ENCODE peak calls at places on chromosomes 2 and 18, in eight cellular contexts. Y is endodermal cell, V is lower lobe of right lung, B is spleen, M is Calu3, G is mammary epithelial cell, T is prostate gland, F is mesothelial cell of epicardium. Q is an unnamed sample.

GRCh38 chr2:215621389-215621788 is 185.5 kb upstream of the FN1 start:
- DNase-seq in Y (no peak), V (no peak), B (no peak), M (no peak), G (no peak), T (no peak), F (no peak), Q (no peak)

GRCh38 chr18:50819727-50820378 is at the start of gene MRO:
- DNase-seq in Y (peak), V (peak), B (peak), M (peak), G (peak), T (peak), F (peak), Q (peak)

GRCh38 chr18:78740876-78741275 is 238.7 kb upstream of the SALL3 start:
- DNase-seq in Y (peak), V (no peak), B (peak), M (no peak), G (no peak), T (no peak), F (peak), Q (no peak)

GRCh38 chr2:101697124-101697793 is at the start of gene MAP4K4:
- DNase-seq in Y (peak), V (peak), B (peak), M (peak), G (peak), T (peak), F (peak), Q (peak)

GRCh38 chr2:24861500-24861899 is 58.5 kb downstream of the ADCY3 start:
- DNase-seq in Y (no peak), V (no peak), B (peak), M (no peak), G (no peak), T (no peak), F (no peak), Q (no peak)

GRCh38 chr2:239854596-239854995 is 170.5 kb downstream of the NDUFA10 start:
- DNase-seq in Y (peak), V (no peak), B (no peak), M (no peak), G (no peak), T (no peak), F (no peak), Q (no peak)

GRCh38 chr2:76895469-76895868 is 626.7 kb downstream of the LRRTM4 start:
- DNase-seq in Y (no peak), V (no peak), B (no peak), M (no peak), G (no peak), T (no peak), F (no peak), Q (no peak)

GRCh38 chr2:228841877-228842276 is 429.2 kb downstream of the PID1 start:
- DNase-seq in Y (no peak), V (no peak), B (no peak), M (no peak), G (no peak), T (no peak), F (no peak), Q (no peak)

GRCh38 chr2:101630224-101630949 is 67.1 kb upstream of the MAP4K4 start:
- DNase-seq in Y (peak), V (peak), B (no peak), M (peak), G (peak), T (peak), F (no peak), Q (no peak)

GRCh38 chr2:202112041-202112440 is 39.0 kb downstream of the KIAA2012 start:
- DNase-seq in Y (no peak), V (no peak), B (no peak), M (no peak), G (no peak), T (no peak), F (no peak), Q (no peak)

GRCh38 chr2:241516520-241516965 is 8.2 kb upstream of the STK25 start:
- DNase-seq in Y (no peak), V (no peak), B (no peak), M (no peak), G (no peak), T (no peak), F (no peak), Q (no peak)

GRCh38 chr2:127674241-127675209 is 805 bp downstream of the LIMS2 start:
- DNase-seq in Y (peak), V (no peak), B (peak), M (peak), G (no peak), T (no peak), F (peak), Q (peak)

GRCh38 chr2:85259865-85260264 is 67.9 kb downstream of the TGOLN2 start:
- DNase-seq in Y (no peak), V (no peak), B (peak), M (no peak), G (no peak), T (no peak), F (no peak), Q (no peak)

GRCh38 chr2:40127890-40128548 is 323.9 kb downstream of the SLC8A1 start:
- DNase-seq in Y (no peak), V (no peak), B (no peak), M (no peak), G (no peak), T (no peak), F (no peak), Q (no peak)

GRCh38 chr2:120177011-120177621 is 46.1 kb downstream of the TMEM185B start:
- DNase-seq in Y (no peak), V (peak), B (peak), M (no peak), G (peak), T (peak), F (no peak), Q (peak)

GRCh38 chr2:99154643-99155536 is at the start of the genes LIPT1 and TSGA10:
- DNase-seq in Y (peak), V (peak), B (peak), M (peak), G (peak), T (peak), F (peak), Q (peak)
- TF ChIP-seq CTCF in Y (peak), V (peak), B (no peak), M (no peak), G (peak), T (peak), F (no peak), Q (no peak)

DNA sequence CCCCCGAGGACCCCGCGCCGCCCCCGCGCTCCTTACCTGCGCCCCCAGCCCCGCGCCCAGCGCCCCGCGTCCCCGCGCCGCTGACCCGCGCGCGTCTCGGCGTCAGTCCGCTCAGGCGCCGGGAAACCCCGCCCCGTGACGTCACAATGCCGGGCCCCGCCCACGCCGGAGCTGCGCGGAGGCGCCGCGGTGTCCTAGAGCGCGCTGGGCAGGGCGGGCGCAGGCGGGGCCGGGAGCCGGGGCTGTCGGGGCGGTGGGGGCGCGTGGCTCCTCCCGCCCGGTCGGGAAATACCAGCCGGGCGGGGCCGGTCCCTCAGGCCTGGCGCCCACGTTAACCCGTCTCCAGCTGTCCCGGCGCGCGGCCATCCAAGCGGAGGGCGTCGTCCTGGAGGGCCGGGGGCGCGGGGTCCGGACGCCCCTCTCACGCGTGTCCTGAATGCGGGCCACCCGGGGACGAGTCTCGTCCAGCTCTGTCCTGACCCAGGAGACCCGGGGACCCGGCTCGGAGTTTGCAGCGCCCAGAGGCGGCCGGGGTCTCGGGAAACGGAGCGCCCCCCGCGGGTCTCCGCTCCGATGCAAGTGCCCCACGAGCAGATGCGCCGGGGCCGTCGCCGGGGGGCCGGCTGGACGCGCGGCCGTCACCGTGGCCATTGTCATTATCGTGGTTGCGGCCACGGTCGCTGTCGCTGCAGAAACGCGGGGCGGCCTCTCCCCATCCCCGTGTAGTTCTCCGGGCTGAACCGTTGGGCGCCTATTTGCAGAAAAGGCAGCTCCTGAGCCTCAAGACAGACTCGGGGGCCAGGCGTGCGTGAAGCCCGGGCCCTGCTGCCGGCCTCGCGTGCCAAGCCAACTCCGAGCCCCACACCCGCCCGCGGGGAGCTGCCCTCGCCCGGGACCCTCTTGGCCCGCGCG is at the start of gene SLC66A2:
- DNase-seq in Y (peak), V (peak), B (peak), M (peak), G (peak), T (peak), F (peak), Q (peak)
- TF ChIP-seq CTCF in Y (peak), V (no peak), B (no peak), M (no peak), G (no peak), T (no peak), F (no peak), Q (no peak)

GRCh38 chr18:5237723-5238370 is 40.8 kb upstream of the AKAIN1 start:
- DNase-seq in Y (peak), V (peak), B (peak), M (peak), G (peak), T (peak), F (peak), Q (peak)
- TF ChIP-seq CTCF in Y (peak), V (peak), B (no peak), M (no peak), G (peak), T (peak), F (no peak), Q (no peak)

DNA sequence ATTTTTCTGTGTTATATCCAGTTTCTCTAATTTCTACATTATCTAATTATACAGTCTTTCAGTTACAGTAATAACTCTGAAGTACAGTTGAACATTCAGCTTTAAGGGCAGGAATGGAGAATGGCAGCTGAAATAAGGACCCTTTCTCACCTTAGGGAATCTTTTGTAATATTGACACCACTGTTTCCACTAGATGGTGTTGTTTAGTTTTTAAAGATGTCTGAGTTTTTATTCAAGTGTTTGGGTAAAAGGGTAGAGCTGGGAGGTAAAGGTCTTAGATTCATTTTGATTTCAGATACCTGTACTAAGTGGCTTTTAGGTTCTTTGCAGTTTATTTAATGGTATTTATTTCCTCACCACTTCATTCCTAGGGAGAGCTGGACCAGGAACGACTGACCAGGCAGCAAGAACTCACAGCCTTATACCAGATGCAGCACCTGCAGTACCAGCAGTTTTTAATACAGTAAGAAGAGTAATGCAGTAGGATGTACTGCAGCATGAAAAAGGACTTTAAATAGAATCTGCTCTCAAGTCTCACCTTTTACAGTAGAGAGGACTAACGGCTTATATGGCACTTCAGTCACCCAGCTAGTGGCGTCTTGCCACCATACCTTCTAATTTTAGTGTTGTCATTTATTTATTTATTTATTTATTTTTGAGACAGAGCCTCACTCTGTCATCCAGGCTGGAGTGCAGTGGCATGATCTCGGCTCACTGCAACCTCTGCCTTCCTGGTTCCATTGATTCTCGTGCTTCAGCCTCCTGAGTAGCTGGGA is 33.2 kb upstream of the KCNJ13 start:
- DNase-seq in Y (no peak), V (no peak), B (no peak), M (no peak), G (no peak), T (no peak), F (no peak), Q (no peak)
- TF ChIP-seq CTCF in Y (no peak), V (no peak), B (no peak), M (no peak), G (no peak), T (no peak), F (no peak), Q (no peak)

GRCh38 chr2:96407041-96407918 is 71.7 kb downstream of the NCAPH start:
- DNase-seq in Y (peak), V (peak), B (peak), M (peak), G (peak), T (peak), F (peak), Q (peak)

GRCh38 chr2:96409543-96410184 is 74.1 kb downstream of the NCAPH start:
- DNase-seq in Y (no peak), V (no peak), B (peak), M (peak), G (no peak), T (peak), F (no peak), Q (no peak)

GRCh38 chr2:96407919-96408550 is 72.5 kb downstream of the NCAPH start:
- DNase-seq in Y (no peak), V (no peak), B (no peak), M (no peak), G (no peak), T (no peak), F (no peak), Q (no peak)

GRCh38 chr2:96412307-96413066 is 76.9 kb downstream of the NCAPH start:
- DNase-seq in Y (no peak), V (no peak), B (no peak), M (no peak), G (no peak), T (no peak), F (no peak), Q (no peak)

DNA sequence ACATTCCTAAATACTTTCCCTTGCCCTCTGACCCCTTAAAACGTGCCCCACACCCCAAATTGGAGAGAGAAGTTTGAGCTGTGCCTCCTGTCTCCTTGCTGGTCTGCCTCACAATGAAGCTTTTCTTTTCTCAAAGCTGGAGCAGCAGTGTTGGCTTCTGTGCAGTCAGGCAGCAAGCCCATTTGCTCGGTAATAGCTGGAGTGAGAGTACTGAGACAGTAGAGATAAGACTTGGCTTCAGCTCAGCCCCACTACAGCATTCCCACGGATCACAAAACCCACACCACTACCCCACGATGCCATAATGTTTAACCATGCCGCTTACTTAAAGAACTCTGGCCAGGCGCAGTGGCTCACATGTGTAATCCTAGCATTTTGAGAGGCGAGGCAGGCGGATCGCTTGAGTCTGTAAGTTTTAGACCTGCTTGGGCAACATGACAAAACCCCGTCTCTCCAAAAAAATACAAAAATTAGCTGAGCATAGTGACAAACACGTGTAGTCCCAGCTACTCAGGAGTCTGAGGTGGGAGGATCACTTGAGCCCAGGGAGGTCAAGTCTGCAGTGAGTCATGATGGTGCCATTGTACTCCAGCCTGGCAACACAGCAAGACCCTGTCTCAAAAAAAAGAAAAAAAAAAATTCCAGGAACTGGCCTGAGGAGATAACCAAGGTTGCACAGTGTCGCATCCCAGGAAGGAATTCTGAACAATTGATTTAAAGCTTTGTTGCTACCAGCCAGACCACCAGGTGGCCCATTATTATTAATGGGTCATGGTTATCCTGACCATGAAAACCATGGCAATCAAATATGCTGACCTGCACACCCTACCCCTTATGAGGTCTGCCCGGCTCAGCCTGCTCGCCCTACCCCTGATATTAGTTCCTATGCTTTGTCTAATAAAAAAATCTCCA is 73.3 kb downstream of the NCAPH start:
- DNase-seq in Y (no peak), V (no peak), B (no peak), M (peak), G (no peak), T (peak), F (no peak), Q (no peak)
- TF ChIP-seq CTCF in Y (peak), V (no peak), B (no peak), M (no peak), G (peak), T (no peak), F (no peak), Q (no peak)

DNA sequence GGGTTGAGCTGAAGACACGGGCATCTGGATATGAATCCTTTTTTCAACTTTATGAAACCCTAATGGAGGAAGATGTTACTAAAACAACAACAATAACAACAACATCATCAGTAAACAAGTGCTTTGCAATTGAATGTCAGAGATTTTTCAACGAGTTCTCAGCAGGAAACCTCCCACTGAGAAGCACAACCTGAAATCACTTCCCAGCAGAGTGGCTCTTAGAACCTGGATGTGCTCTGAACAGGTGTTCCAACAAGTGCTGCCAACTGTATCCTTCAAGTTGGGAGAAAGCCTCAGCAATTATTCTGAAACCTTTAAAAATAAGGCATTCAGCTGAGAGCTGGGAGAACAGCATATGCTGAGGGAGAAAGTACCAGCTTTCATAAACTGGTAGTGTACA is 1622.7 kb upstream of the CELF4 start:
- DNase-seq in Y (peak), V (no peak), B (no peak), M (no peak), G (no peak), T (no peak), F (no peak), Q (no peak)
- TF ChIP-seq CTCF in Y (no peak), V (no peak), B (no peak), M (no peak), G (no peak), T (no peak), F (no peak), Q (no peak)

GRCh38 chr18:7735194-7735593 is 168.1 kb downstream of the PTPRM start:
- DNase-seq in Y (peak), V (no peak), B (no peak), M (no peak), G (no peak), T (no peak), F (no peak), Q (no peak)
- TF ChIP-seq CTCF in Y (peak), V (peak), B (no peak), M (peak), G (peak), T (peak), F (no peak), Q (no peak)

GRCh38 chr2:189798312-189799029 is 14.2 kb downstream of the PMS1 start:
- DNase-seq in Y (no peak), V (no peak), B (no peak), M (no peak), G (peak), T (no peak), F (no peak), Q (peak)
- TF ChIP-seq CTCF in Y (peak), V (peak), B (no peak), M (peak), G (peak), T (peak), F (no peak), Q (peak)

Q was measured in GM13977.